ENCODE peak calls at places on chromosomes 2 and 18, in nine cellular contexts. A is cardiac muscle cell; S is astrocyte; Y is brain microvascular endothelial cell; O is psoas muscle; G is CD4-positive, alpha-beta T cell; F is left lung; D is transverse colon; Q is CD8-positive, alpha-beta T cell. R is an unnamed sample.
A peak's percentile ranks its signal among the peaks of the same experiment; 100 is the strongest.

GRCh38 chr2:156892449-156893335 is 364.8 kb upstream of the GALNT5 start:
- DNase-seq in A (peak; percentile 70), G (no peak), Q (no peak), D (no peak), O (no peak), S (peak; percentile 30), Y (peak; percentile 16), F (no peak), R (peak; percentile 6)

GRCh38 chr2:104853926-104854506 is at the start of gene POU3F3:
- DNase-seq in D (peak; percentile 66), Y (no peak), G (no peak), Q (peak; percentile 46), O (peak; percentile 73), A (peak; percentile 23), F (no peak), S (peak; percentile 94), R (no peak)

GRCh38 chr2:12259497-12259896 is 457.2 kb upstream of the TRIB2 start:
- DNase-seq in G (no peak), F (no peak), S (no peak), Q (no peak), A (no peak), D (no peak), O (no peak), Y (no peak), R (no peak)

GRCh38 chr2:85992611-85993010 is 103.8 kb upstream of the ST3GAL5 start:
- DNase-seq in D (no peak), Q (no peak), Y (no peak), A (no peak), G (no peak), S (no peak), F (no peak), O (no peak), R (no peak)

GRCh38 chr2:190563109-190563508 is 28.6 kb upstream of the NEMP2 start:
- DNase-seq in F (no peak), D (no peak), S (no peak), Q (peak; percentile 48), Y (no peak), A (no peak), O (no peak), G (peak; percentile 16), R (peak; percentile 51)

GRCh38 chr2:16623046-16623445 is 42.6 kb downstream of the CYRIA start:
- DNase-seq in G (no peak), O (no peak), Q (no peak), A (peak; percentile 82), Y (peak; percentile 94), S (peak; percentile 97), F (no peak), D (no peak), R (no peak)

GRCh38 chr2:221570321-221571107 is 1.6 kb downstream of the EPHA4 start:
- DNase-seq in O (no peak), D (peak; percentile 18), Y (peak; percentile 6), A (peak; percentile 30), G (peak; percentile 17), F (no peak), Q (peak; percentile 29), S (no peak), R (peak; percentile 4)

GRCh38 chr2:241851325-241852115 is 7.2 kb downstream of the PDCD1 start:
- DNase-seq in D (no peak), G (no peak), O (no peak), A (no peak), Y (no peak), S (no peak), F (no peak), Q (peak; percentile 4), R (no peak)

GRCh38 chr2:165144315-165144714 is 59.5 kb downstream of the SCN3A start:
- DNase-seq in A (no peak), F (no peak), O (no peak), D (no peak), Q (no peak), Y (no peak), S (no peak), G (no peak), R (no peak)

GRCh38 chr2:19435815-19436214 is 77.4 kb upstream of the OSR1 start:
- DNase-seq in O (no peak), Y (no peak), A (peak; percentile 35), F (no peak), D (no peak), S (no peak), Q (no peak), G (no peak), R (no peak)

DNA sequence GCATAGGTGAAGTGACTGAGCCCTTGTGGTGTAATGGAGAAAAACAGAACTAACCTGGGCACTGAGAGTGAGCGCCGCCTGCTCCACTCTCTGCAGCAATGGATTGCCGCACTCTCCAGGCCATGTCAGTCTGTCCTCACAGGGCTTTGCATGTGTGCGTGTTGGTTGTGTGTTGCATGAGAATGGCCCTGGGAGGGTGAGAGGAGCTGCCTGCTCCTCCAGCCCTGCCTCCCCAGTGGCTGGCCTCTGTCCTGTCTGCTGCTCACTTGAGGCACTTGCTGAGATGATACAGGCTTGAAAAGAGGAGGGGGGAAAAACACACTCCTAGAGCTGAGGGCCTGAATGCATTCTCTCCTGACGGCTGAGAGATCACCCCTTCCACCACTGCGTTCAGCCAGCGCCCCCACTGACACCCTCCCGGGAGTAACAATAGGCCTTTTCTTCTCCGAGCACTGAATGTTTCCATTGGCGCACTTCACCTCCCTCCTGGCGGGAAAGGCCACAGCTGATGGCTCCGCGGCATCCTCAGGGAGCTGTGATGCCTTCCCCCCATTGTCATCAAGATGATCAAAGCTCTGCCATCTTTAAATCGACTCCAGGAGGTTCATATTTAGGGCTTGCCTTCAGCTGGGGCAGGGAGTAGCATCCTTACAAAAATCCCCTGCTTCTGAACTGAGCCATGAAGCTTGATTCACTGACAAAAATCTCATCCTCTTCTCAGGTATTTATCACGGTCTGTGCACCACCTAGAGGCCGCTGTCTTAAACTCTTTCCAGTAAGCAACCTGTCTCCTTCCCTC is 49.9 kb upstream of the DAPL1 start:
- DNase-seq in F (no peak), O (no peak), S (peak; percentile 51), G (peak; percentile 7), A (peak; percentile 78), Q (peak; percentile 31), Y (peak; percentile 48), D (peak; percentile 37), R (no peak)
- H3K27me3 ChIP-seq in F (no peaks in the 10 kb centered on the region), O (peaks cover 4% of the 10 kb centered on the region), S (peaks cover 11% of the 10 kb centered on the region), G (peaks cover 20% of the 10 kb centered on the region), A (peaks cover 7% of the 10 kb centered on the region), Q (no peaks in the 10 kb centered on the region), Y (peaks cover 9% of the 10 kb centered on the region), D (peaks cover 24% of the 10 kb centered on the region), R (peaks cover 3% of the 10 kb centered on the region)

GRCh38 chr2:134792147-134792546 is 46.3 kb upstream of the ACMSD start:
- DNase-seq in D (no peak), O (no peak), Q (no peak), Y (no peak), A (no peak), G (no peak), S (no peak), F (no peak), R (no peak)

GRCh38 chr2:134796373-134796772 is 42.0 kb upstream of the ACMSD start:
- DNase-seq in O (no peak), F (no peak), Y (no peak), S (no peak), A (no peak), G (no peak), Q (no peak), D (no peak), R (no peak)

GRCh38 chr2:134799936-134800335 is 38.5 kb upstream of the ACMSD start:
- DNase-seq in S (no peak), G (no peak), F (no peak), Q (no peak), O (no peak), A (no peak), Y (no peak), D (no peak), R (no peak)

GRCh38 chr2:134791606-134792005 is 46.8 kb upstream of the ACMSD start:
- DNase-seq in S (no peak), D (no peak), G (no peak), Q (no peak), A (no peak), Y (no peak), O (no peak), F (no peak), R (no peak)

DNA sequence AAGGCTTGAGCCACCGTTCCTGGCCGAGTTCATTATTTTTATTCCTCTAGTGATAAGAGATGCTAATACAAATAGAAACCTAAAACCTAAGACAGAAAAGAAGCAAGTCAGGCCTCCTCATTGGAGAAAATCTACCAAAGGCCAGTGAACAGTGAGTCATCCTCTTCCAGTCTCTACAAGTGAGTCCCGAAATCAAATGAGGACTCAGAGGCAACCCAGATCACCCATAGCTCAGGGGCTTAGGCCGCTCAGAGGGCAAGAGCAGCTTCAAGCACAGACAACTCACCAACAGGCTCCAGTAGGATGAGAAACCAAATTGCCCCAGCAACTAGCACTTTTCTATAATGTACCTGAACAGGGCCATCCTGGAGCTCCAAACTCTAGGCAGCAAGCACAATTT is 42.7 kb upstream of the ACMSD start:
- DNase-seq in O (no peak), F (no peak), D (no peak), G (no peak), S (no peak), A (no peak), Q (no peak), Y (no peak), R (no peak)
- TF ChIP-seq CTCF in O (no peak), F (no peak), D (no peak), G (no peak), S (no peak), A (no peak), Q (no peak), Y (no peak), R (no peak)

GRCh38 chr2:176734868-176735267 is 465.6 kb downstream of the MTX2 start:
- DNase-seq in S (no peak), D (no peak), O (no peak), Y (no peak), G (no peak), A (no peak), F (no peak), Q (no peak), R (no peak)

GRCh38 chr2:176732780-176733179 is 463.5 kb downstream of the MTX2 start:
- DNase-seq in S (no peak), Q (no peak), F (no peak), O (no peak), A (no peak), Y (no peak), D (no peak), G (no peak), R (no peak)

GRCh38 chr2:176729706-176730569 is 460.7 kb downstream of the MTX2 start:
- DNase-seq in A (peak; percentile 70), D (no peak), G (no peak), Y (peak; percentile 59), O (no peak), S (peak; percentile 40), Q (no peak), F (no peak), R (no peak)

GRCh38 chr2:176733698-176734430 is 464.6 kb downstream of the MTX2 start:
- DNase-seq in S (no peak), O (no peak), Q (no peak), Y (no peak), A (no peak), D (no peak), G (no peak), F (no peak), R (peak; percentile 14)
- H3K27me3 ChIP-seq in S (no peaks in the 10 kb centered on the region), O (no peaks in the 10 kb centered on the region), Q (no peaks in the 10 kb centered on the region), Y (no peaks in the 10 kb centered on the region), A (no peaks in the 10 kb centered on the region), D (no peaks in the 10 kb centered on the region), G (no peaks in the 10 kb centered on the region), F (no peaks in the 10 kb centered on the region), R (no peaks in the 10 kb centered on the region)

DNA sequence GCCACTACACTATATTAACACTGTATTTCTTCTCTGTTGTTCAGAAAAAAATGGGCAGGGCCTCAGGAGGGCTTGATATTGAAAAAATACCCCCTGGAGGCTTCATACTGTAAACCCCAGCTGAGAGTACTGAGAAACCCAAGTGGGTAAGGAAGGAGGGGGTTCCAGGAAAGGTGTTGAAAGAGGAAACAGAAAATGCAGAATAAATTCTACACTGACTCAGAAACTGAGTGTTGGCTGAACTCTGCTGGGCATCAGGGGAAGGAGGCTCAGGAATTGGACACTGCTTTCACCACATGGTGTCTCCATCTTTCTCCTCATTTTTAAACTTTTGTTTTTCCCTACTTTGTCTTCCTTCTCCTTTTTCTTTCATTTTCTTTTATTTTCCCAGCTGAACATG is 253.7 kb downstream of the DYM start:
- DNase-seq in G (no peak), A (peak; percentile 34), F (no peak), S (no peak), D (no peak), Q (no peak), O (no peak), Y (no peak), R (no peak)
- TF ChIP-seq CTCF in G (no peak), A (peak; percentile 25), F (no peak), S (peak; percentile 19), D (no peak), Q (no peak), O (no peak), Y (peak; percentile 44), R (peak; percentile 1)